ENCODE peak calls at places on chromosomes 1 and 21, in eight cellular contexts. C, L, V, U, X, O, P and T are unnamed samples.

GRCh38 chr1:239909894-239910293 is 181.8 kb upstream of the FMN2 start:
- DNase-seq in U (peak), X (no peak), P (no peak), C (peak), V (no peak), O (no peak), L (no peak), T (peak)

GRCh38 chr1:201116091-201116490 is 3.9 kb upstream of the CACNA1S start:
- DNase-seq in X (no peak), O (no peak), V (no peak), C (no peak), U (no peak), L (no peak), P (no peak), T (no peak)

GRCh38 chr21:28705616-28706015 is 287.1 kb downstream of the LTN1 start:
- DNase-seq in C (peak), L (no peak), O (no peak), V (no peak), X (no peak), U (peak), P (no peak), T (peak)

GRCh38 chr1:55381983-55382382 is 166.8 kb upstream of the USP24 start:
- DNase-seq in X (no peak), U (no peak), O (no peak), V (no peak), P (no peak), L (no peak), C (no peak), T (no peak)

GRCh38 chr1:43207229-43207853 is 35.2 kb downstream of the CFAP57 start:
- DNase-seq in O (peak), U (peak), P (no peak), V (no peak), C (no peak), L (no peak), X (peak), T (peak)

GRCh38 chr1:212238552-212238951 is 46.7 kb upstream of the PPP2R5A start:
- DNase-seq in U (no peak), P (peak), V (no peak), X (no peak), O (no peak), L (no peak), C (peak), T (no peak)

GRCh38 chr1:156750932-156751723 is at the start of gene HDGF:
- DNase-seq in O (no peak), V (peak), L (peak), P (peak), U (no peak), X (no peak), C (peak), T (no peak)

GRCh38 chr1:85607126-85607912 is 26.8 kb downstream of the CCN1 start:
- DNase-seq in L (peak), X (peak), V (peak), C (peak), P (no peak), U (peak), O (peak), T (peak)

GRCh38 chr1:55446351-55446750 is 231.2 kb upstream of the USP24 start:
- DNase-seq in C (no peak), U (peak), X (no peak), P (no peak), O (no peak), V (no peak), L (no peak), T (peak)

GRCh38 chr1:43451701-43452532 is 1.8 kb downstream of the HYI start:
- DNase-seq in P (no peak), U (no peak), O (no peak), X (no peak), L (peak), V (no peak), C (no peak), T (no peak)

DNA sequence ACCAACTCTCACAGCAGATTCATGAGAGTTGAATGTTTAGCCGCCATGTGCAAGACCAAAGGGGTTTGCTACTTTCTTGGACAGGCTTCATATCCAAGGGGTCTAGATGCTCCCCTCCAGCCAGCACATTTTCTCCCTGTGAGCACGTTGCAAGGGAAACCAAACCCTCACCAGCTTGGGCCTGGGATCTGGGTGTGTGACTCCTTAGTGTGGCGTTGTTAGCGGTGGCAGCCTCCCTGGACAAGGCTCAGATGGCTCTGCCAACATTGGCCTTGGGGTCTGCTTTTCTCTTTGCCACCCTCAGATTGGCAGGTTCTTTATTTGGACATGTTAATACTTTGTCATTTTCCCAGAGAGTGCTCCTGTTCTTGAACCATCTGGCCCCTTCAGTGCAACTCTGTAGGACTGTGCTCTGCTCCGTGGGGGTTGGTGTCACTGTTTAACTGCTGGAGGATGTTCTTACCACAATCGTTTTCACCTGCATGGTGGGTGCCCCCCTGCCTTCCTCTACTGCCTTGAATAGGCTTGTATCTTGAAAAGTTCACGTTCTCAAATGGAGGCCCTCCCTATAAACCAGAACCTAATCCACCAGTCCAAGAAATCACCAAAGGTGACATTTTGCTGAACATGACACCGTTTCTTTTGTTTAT is 13.4 kb downstream of the ABCG1 start:
- DNase-seq in C (no peak), P (no peak), V (no peak), X (no peak), L (no peak), O (no peak), U (no peak), T (no peak)
- TF ChIP-seq CTCF in C (no peak), P (no peak), V (no peak), X (no peak), L (no peak), O (no peak), U (no peak), T (no peak)

GRCh38 chr1:11061652-11062365 is 2.0 kb upstream of the SRM start:
- DNase-seq in X (no peak), U (no peak), L (no peak), O (no peak), C (no peak), P (no peak), V (no peak), T (no peak)

GRCh38 chr1:11059990-11060948 is at the start of gene SRM:
- DNase-seq in C (peak), V (peak), X (peak), L (peak), P (peak), U (peak), O (peak), T (peak)

GRCh38 chr1:11064942-11065341 is 5.1 kb upstream of the SRM start:
- DNase-seq in O (no peak), X (no peak), C (no peak), V (no peak), U (no peak), P (no peak), L (no peak), T (no peak)

GRCh38 chr1:11065796-11066195 is 6.0 kb upstream of the SRM start:
- DNase-seq in C (no peak), U (no peak), X (no peak), V (no peak), L (no peak), P (no peak), O (no peak), T (no peak)

DNA sequence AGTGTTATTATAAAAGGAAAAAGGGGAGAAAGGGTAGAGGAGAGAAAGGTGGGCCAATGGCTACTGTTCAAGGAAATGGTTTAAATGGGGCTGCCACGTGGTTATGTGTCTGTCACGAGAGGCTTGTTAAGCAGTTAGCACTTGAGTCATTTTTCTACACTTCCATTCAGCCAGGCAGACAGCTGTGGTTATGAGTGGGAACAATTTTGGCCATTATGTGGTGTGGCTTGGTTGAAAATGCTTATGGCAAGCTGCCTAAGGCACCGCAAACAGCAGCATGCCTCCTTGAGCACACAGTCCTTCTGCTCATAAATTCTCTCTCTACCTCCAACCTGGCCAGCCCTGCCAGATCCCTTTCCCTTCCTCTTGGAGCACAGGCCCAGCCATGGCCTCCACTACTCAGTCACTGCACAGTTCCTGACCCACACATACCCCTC is 3.2 kb upstream of the SRM start:
- DNase-seq in L (no peak), O (no peak), X (no peak), C (no peak), U (no peak), P (no peak), V (peak), T (peak)
- H3K9ac ChIP-seq in L (no peak), O (no peak), X (no peak), C (no peak), U (no peak), P (no peak), V (no peak), T (no peak)

GRCh38 chr1:9350011-9350907 is 57.6 kb downstream of the SPSB1 start:
- DNase-seq in V (no peak), C (peak), O (no peak), X (no peak), L (no peak), U (peak), P (peak), T (peak)

GRCh38 chr1:9355503-9355902 is 62.8 kb downstream of the SPSB1 start:
- DNase-seq in V (no peak), O (no peak), U (no peak), P (no peak), L (no peak), X (no peak), C (no peak), T (no peak)

GRCh38 chr1:9351654-9352271 is 59.1 kb downstream of the SPSB1 start:
- DNase-seq in O (no peak), L (peak), P (no peak), V (no peak), U (no peak), C (no peak), X (no peak), T (no peak)

GRCh38 chr1:9350960-9351359 is 58.3 kb downstream of the SPSB1 start:
- DNase-seq in O (no peak), U (no peak), V (no peak), C (no peak), P (no peak), L (no peak), X (no peak), T (no peak)

GRCh38 chr1:9352364-9353140 is 59.9 kb downstream of the SPSB1 start:
- DNase-seq in L (peak), C (no peak), X (peak), O (no peak), V (no peak), P (no peak), U (no peak), T (no peak)
- TF ChIP-seq CTCF in L (peak), C (no peak), X (peak), O (no peak), V (no peak), P (no peak), U (no peak), T (no peak)

DNA sequence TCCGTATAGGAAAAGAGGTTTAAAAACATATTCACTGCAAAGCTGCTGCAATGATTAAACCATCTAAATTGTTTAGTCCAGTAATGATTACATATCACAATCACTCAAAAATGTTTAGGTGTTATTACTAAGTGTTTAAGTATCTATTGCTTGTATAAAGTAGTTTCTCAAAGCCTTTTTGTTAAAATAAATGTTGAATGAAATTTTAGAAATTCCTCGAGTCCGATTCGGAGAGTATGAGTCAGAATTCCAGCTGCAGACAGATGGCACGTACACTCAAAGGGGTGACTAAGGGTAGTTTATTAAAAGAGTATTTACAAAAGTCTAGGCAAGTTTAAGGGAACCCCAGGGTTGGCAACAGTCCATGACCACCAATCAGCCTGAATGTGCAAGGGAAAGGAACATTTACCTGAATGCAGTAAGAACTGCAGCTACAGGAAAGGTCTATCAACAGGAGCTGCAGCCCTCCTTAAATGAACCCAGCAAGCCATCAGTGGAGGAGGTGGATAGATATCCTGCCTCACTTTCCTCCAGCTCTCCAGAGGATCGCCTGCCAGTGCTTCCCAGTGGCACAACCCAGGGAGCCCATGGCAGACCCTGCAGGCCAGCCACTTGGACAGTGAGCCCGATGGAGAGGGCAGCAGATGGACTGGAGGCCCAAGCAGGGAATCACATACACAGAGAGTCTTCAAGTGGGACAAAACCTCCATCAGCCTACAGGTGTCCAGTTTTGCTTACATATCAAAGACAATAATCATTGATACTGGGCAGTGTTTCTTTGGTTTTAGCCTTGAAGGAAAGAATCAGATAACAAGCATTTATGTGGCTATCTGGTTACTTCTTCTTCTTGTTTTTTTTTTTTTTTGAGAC is 92.1 kb upstream of the SLC44A3 start:
- DNase-seq in C (peak), P (no peak), X (no peak), V (peak), U (peak), O (peak), L (no peak), T (peak)
- H3K9ac ChIP-seq in C (no peak), P (no peak), X (no peak), V (peak), U (peak), O (peak), L (no peak), T (no peak)